ENCODE peak calls at places on chromosomes 4 and X, in eight cellular contexts. One of them, this sample, is unnamed. For H3K36me3, the result is how much of the 10 kb centered on the place peaks cover.

GRCh38 chrX:64151911-64152310 is 53.6 kb downstream of the AMER1 start:
- DNase-seq in heart left ventricle: no peak
- DNase-seq in left lung: no peak
- DNase-seq in cardiac muscle cell: no peak
- DNase-seq in GM23338: no peak
- DNase-seq in GM23248: no peak
- DNase-seq in psoas muscle: no peak
- DNase-seq in kidney epithelial cell: no peak
- DNase-seq in this sample: peak

GRCh38 chrX:30821116-30821515 is 67.9 kb downstream of the TAB3 start:
- DNase-seq in heart left ventricle: no peak
- DNase-seq in left lung: no peak
- DNase-seq in cardiac muscle cell: no peak
- DNase-seq in GM23338: peak
- DNase-seq in GM23248: peak
- DNase-seq in psoas muscle: no peak
- DNase-seq in kidney epithelial cell: no peak
- DNase-seq in this sample: no peak

GRCh38 chrX:155888139-155888538 is 7.0 kb downstream of the VAMP7 start:
- DNase-seq in heart left ventricle: no peak
- DNase-seq in left lung: no peak
- DNase-seq in cardiac muscle cell: no peak
- DNase-seq in GM23338: peak
- DNase-seq in GM23248: peak
- DNase-seq in psoas muscle: no peak
- DNase-seq in kidney epithelial cell: peak
- DNase-seq in this sample: peak

GRCh38 chr4:121736735-121737351 is 28.1 kb downstream of the SMIM43 start:
- DNase-seq in heart left ventricle: no peak
- DNase-seq in left lung: no peak
- DNase-seq in cardiac muscle cell: peak
- DNase-seq in GM23338: peak
- DNase-seq in GM23248: peak
- DNase-seq in psoas muscle: no peak
- DNase-seq in kidney epithelial cell: no peak
- DNase-seq in this sample: peak

GRCh38 chr4:18166925-18167324 is 145.4 kb upstream of the LCORL start:
- DNase-seq in heart left ventricle: no peak
- DNase-seq in left lung: no peak
- DNase-seq in cardiac muscle cell: no peak
- DNase-seq in GM23338: no peak
- DNase-seq in GM23248: no peak
- DNase-seq in psoas muscle: no peak
- DNase-seq in kidney epithelial cell: no peak
- DNase-seq in this sample: no peak

GRCh38 chr4:184666670-184667069 is 17.1 kb downstream of the PRIMPOL start:
- DNase-seq in heart left ventricle: no peak
- DNase-seq in left lung: no peak
- DNase-seq in cardiac muscle cell: no peak
- DNase-seq in GM23338: no peak
- DNase-seq in GM23248: no peak
- DNase-seq in psoas muscle: no peak
- DNase-seq in kidney epithelial cell: no peak
- DNase-seq in this sample: no peak

GRCh38 chr4:188437535-188437934 is 298.3 kb downstream of the TRIML1 start:
- DNase-seq in heart left ventricle: no peak
- DNase-seq in left lung: no peak
- DNase-seq in cardiac muscle cell: no peak
- DNase-seq in GM23338: no peak
- DNase-seq in GM23248: no peak
- DNase-seq in psoas muscle: no peak
- DNase-seq in kidney epithelial cell: no peak
- DNase-seq in this sample: peak

GRCh38 chrX:102155806-102156179 is at the start of gene BEX5:
- DNase-seq in heart left ventricle: no peak
- DNase-seq in left lung: peak
- DNase-seq in cardiac muscle cell: peak
- DNase-seq in GM23338: peak
- DNase-seq in GM23248: peak
- DNase-seq in psoas muscle: peak
- DNase-seq in kidney epithelial cell: peak
- DNase-seq in this sample: peak

GRCh38 chrX:44908198-44908597 is 35.2 kb downstream of the KDM6A start:
- DNase-seq in heart left ventricle: no peak
- DNase-seq in left lung: no peak
- DNase-seq in cardiac muscle cell: no peak
- DNase-seq in GM23338: no peak
- DNase-seq in GM23248: peak
- DNase-seq in psoas muscle: no peak
- DNase-seq in kidney epithelial cell: no peak
- DNase-seq in this sample: peak

GRCh38 chrX:41912922-41913321 is 10.4 kb downstream of the CASK start:
- DNase-seq in heart left ventricle: no peak
- DNase-seq in left lung: no peak
- DNase-seq in cardiac muscle cell: no peak
- DNase-seq in GM23338: no peak
- DNase-seq in GM23248: peak
- DNase-seq in psoas muscle: no peak
- DNase-seq in kidney epithelial cell: peak
- DNase-seq in this sample: peak

GRCh38 chrX:116194649-116195048 is 24.1 kb downstream of the AGTR2 start:
- DNase-seq in heart left ventricle: no peak
- DNase-seq in left lung: no peak
- DNase-seq in cardiac muscle cell: no peak
- DNase-seq in GM23338: no peak
- DNase-seq in GM23248: no peak
- DNase-seq in psoas muscle: no peak
- DNase-seq in kidney epithelial cell: no peak
- DNase-seq in this sample: peak
- H3K36me3 ChIP-seq in heart left ventricle: under half
- H3K36me3 ChIP-seq in left lung: under half
- H3K36me3 ChIP-seq in cardiac muscle cell: under half
- H3K36me3 ChIP-seq in GM23338: under half
- H3K36me3 ChIP-seq in GM23248: under half
- H3K36me3 ChIP-seq in psoas muscle: under half
- H3K36me3 ChIP-seq in kidney epithelial cell: under half
- H3K36me3 ChIP-seq in this sample: under half

GRCh38 chrX:1391707-1392375 is at the start of gene SLC25A6:
- DNase-seq in heart left ventricle: peak
- DNase-seq in left lung: peak
- DNase-seq in cardiac muscle cell: peak
- DNase-seq in GM23338: peak
- DNase-seq in GM23248: peak
- DNase-seq in psoas muscle: peak
- DNase-seq in kidney epithelial cell: peak
- DNase-seq in this sample: peak
- H3K36me3 ChIP-seq in heart left ventricle: under half
- H3K36me3 ChIP-seq in left lung: half or more
- H3K36me3 ChIP-seq in cardiac muscle cell: under half
- H3K36me3 ChIP-seq in GM23338: under half
- H3K36me3 ChIP-seq in GM23248: under half
- H3K36me3 ChIP-seq in psoas muscle: under half
- H3K36me3 ChIP-seq in kidney epithelial cell: under half
- H3K36me3 ChIP-seq in this sample: under half

GRCh38 chr4:119504616-119505015 is 124.0 kb downstream of the PDE5A start:
- DNase-seq in heart left ventricle: no peak
- DNase-seq in left lung: no peak
- DNase-seq in cardiac muscle cell: no peak
- DNase-seq in GM23338: no peak
- DNase-seq in GM23248: no peak
- DNase-seq in psoas muscle: no peak
- DNase-seq in kidney epithelial cell: no peak
- DNase-seq in this sample: no peak

GRCh38 chr4:119501740-119502139 is 126.9 kb downstream of the PDE5A start:
- DNase-seq in heart left ventricle: no peak
- DNase-seq in left lung: no peak
- DNase-seq in cardiac muscle cell: no peak
- DNase-seq in GM23338: no peak
- DNase-seq in GM23248: no peak
- DNase-seq in psoas muscle: no peak
- DNase-seq in kidney epithelial cell: no peak
- DNase-seq in this sample: no peak

GRCh38 chr4:119510750-119511149 is 117.9 kb downstream of the PDE5A start:
- DNase-seq in heart left ventricle: no peak
- DNase-seq in left lung: no peak
- DNase-seq in cardiac muscle cell: no peak
- DNase-seq in GM23338: no peak
- DNase-seq in GM23248: peak
- DNase-seq in psoas muscle: no peak
- DNase-seq in kidney epithelial cell: no peak
- DNase-seq in this sample: no peak

GRCh38 chr4:119508281-119508680 is 120.3 kb downstream of the PDE5A start:
- DNase-seq in heart left ventricle: no peak
- DNase-seq in left lung: no peak
- DNase-seq in cardiac muscle cell: no peak
- DNase-seq in GM23338: no peak
- DNase-seq in GM23248: no peak
- DNase-seq in psoas muscle: no peak
- DNase-seq in kidney epithelial cell: no peak
- DNase-seq in this sample: no peak

DNA sequence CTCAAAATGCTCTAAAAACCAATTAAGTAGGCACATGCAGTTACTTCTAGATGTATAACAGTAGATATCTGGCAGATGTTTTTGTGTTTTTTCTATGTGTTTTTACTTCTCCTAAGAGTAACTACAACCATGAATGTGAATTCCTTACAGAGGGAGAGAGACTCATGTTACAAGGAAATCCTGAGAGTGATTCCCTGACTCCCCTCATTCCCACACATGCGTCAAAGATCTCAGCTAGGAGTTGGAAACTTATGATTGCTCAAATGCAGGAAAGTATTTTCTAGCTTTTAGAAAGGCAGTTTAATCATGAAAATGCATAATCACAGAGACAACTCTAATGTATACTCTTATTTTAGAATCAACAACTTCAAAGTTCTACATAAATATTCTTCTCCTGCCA is 121.8 kb downstream of the PDE5A start:
- DNase-seq in heart left ventricle: no peak
- DNase-seq in left lung: no peak
- DNase-seq in cardiac muscle cell: no peak
- DNase-seq in GM23338: no peak
- DNase-seq in GM23248: no peak
- DNase-seq in psoas muscle: no peak
- DNase-seq in kidney epithelial cell: no peak
- DNase-seq in this sample: no peak
- H3K36me3 ChIP-seq in heart left ventricle: half or more
- H3K36me3 ChIP-seq in left lung: under half
- H3K36me3 ChIP-seq in cardiac muscle cell: under half
- H3K36me3 ChIP-seq in GM23338: under half
- H3K36me3 ChIP-seq in GM23248: under half
- H3K36me3 ChIP-seq in psoas muscle: under half
- H3K36me3 ChIP-seq in kidney epithelial cell: under half
- H3K36me3 ChIP-seq in this sample: under half

GRCh38 chr4:170080496-170080895 is 9.3 kb downstream of the AADAT start:
- DNase-seq in heart left ventricle: no peak
- DNase-seq in left lung: no peak
- DNase-seq in cardiac muscle cell: no peak
- DNase-seq in GM23338: no peak
- DNase-seq in GM23248: no peak
- DNase-seq in psoas muscle: no peak
- DNase-seq in kidney epithelial cell: no peak
- DNase-seq in this sample: no peak
- H3K36me3 ChIP-seq in heart left ventricle: under half
- H3K36me3 ChIP-seq in left lung: under half
- H3K36me3 ChIP-seq in cardiac muscle cell: under half
- H3K36me3 ChIP-seq in GM23338: under half
- H3K36me3 ChIP-seq in GM23248: under half
- H3K36me3 ChIP-seq in psoas muscle: under half
- H3K36me3 ChIP-seq in kidney epithelial cell: under half
- H3K36me3 ChIP-seq in this sample: under half